ENCODE peak calls at places on chromosomes 1 and 21, in four cellular contexts. One of them, this sample, is unnamed.

GRCh38 chr1:10966233-10966632 is 46.2 kb upstream of the TARDBP start:
- DNase-seq in H1: no peak
- DNase-seq in A549: no peak
- DNase-seq in HepG2: no peak
- DNase-seq in this sample: no peak

GRCh38 chr1:78250201-78250600 is 204.4 kb downstream of the GIPC2 start:
- DNase-seq in A549: no peak
- DNase-seq in H1: no peak
- DNase-seq in HepG2: no peak
- DNase-seq in this sample: no peak

GRCh38 chr1:26171084-26172072 is at the start of gene ZNF593OS:
- DNase-seq in H1: no peak
- DNase-seq in HepG2: no peak
- DNase-seq in A549: no peak
- DNase-seq in this sample: no peak

GRCh38 chr1:104768466-104768865 is 1018.8 kb downstream of the AMY1C start:
- DNase-seq in A549: no peak
- DNase-seq in HepG2: no peak
- DNase-seq in H1: no peak
- DNase-seq in this sample: no peak

GRCh38 chr21:42002421-42002958 is 7.7 kb downstream of the ZBTB21 start:
- DNase-seq in HepG2: no peak
- DNase-seq in H1: no peak
- DNase-seq in A549: no peak
- DNase-seq in this sample: no peak

GRCh38 chr1:5661196-5662130 is 330.8 kb downstream of the NPHP4 start:
- DNase-seq in HepG2: no peak
- DNase-seq in A549: no peak
- DNase-seq in H1: no peak
- DNase-seq in this sample: no peak

GRCh38 chr1:180981596-180982387 is 40.9 kb downstream of the STX6 start:
- DNase-seq in A549: no peak
- DNase-seq in H1: no peak
- DNase-seq in HepG2: no peak
- DNase-seq in this sample: no peak

GRCh38 chr1:20719871-20720620 is 2.2 kb upstream of the KIF17 start:
- DNase-seq in A549: no peak
- DNase-seq in H1: no peak
- DNase-seq in HepG2: no peak
- DNase-seq in this sample: no peak

GRCh38 chr21:42456457-42456856 is 39.6 kb downstream of the RSPH1 start:
- DNase-seq in H1: no peak
- DNase-seq in A549: no peak
- DNase-seq in HepG2: no peak
- DNase-seq in this sample: no peak

GRCh38 chr1:57831624-57832023 is 407.8 kb upstream of the DAB1 start:
- DNase-seq in HepG2: peak; percentile 58
- DNase-seq in A549: no peak
- DNase-seq in H1: no peak
- DNase-seq in this sample: no peak

GRCh38 chr1:26191739-26192138 is 1.3 kb downstream of the CATSPER4 start:
- DNase-seq in H1: no peak
- DNase-seq in HepG2: no peak
- DNase-seq in A549: no peak
- DNase-seq in this sample: no peak

GRCh38 chr1:198444792-198445191 is 95.7 kb downstream of the ATP6V1G3 start:
- DNase-seq in A549: no peak
- DNase-seq in HepG2: no peak
- DNase-seq in H1: no peak
- DNase-seq in this sample: no peak

GRCh38 chr21:45017376-45017960 is 56.9 kb upstream of the ADARB1 start:
- DNase-seq in H1: no peak
- DNase-seq in HepG2: no peak
- DNase-seq in A549: no peak
- DNase-seq in this sample: no peak

GRCh38 chr1:112855152-112855836 is 100.7 kb downstream of the SLC16A1 start:
- DNase-seq in HepG2: no peak
- DNase-seq in H1: no peak
- DNase-seq in A549: no peak
- DNase-seq in this sample: no peak

GRCh38 chr1:188825471-188825870 is 1652.2 kb downstream of the BRINP3 start:
- DNase-seq in H1: no peak
- DNase-seq in HepG2: no peak
- DNase-seq in A549: no peak
- DNase-seq in this sample: no peak

GRCh38 chr1:150820710-150821521 is 12.9 kb upstream of the CTSK start:
- DNase-seq in HepG2: no peak
- DNase-seq in H1: no peak
- DNase-seq in A549: no peak
- DNase-seq in this sample: no peak

GRCh38 chr1:59139396-59139795 is 157.5 kb upstream of the FGGY start:
- DNase-seq in HepG2: peak; percentile 6
- DNase-seq in A549: peak; percentile 42
- DNase-seq in H1: no peak
- DNase-seq in this sample: peak; percentile 15

GRCh38 chr1:73771396-73771795 is 426.6 kb downstream of the LRRIQ3 start:
- DNase-seq in HepG2: no peak
- DNase-seq in A549: no peak
- DNase-seq in H1: no peak
- DNase-seq in this sample: no peak

GRCh38 chr1:56034222-56034621 is 545.1 kb downstream of the PLPP3 start:
- DNase-seq in HepG2: no peak
- DNase-seq in H1: no peak
- DNase-seq in A549: no peak
- DNase-seq in this sample: no peak

GRCh38 chr1:172549621-172550280 is 16.8 kb downstream of the SUCO start:
- DNase-seq in A549: no peak
- DNase-seq in H1: no peak
- DNase-seq in HepG2: no peak
- DNase-seq in this sample: no peak

GRCh38 chr1:19654386-19654785 is 10.3 kb downstream of the NBL1 start:
- DNase-seq in HepG2: peak; percentile 39
- DNase-seq in A549: no peak
- DNase-seq in H1: no peak
- DNase-seq in this sample: no peak

GRCh38 chr1:103371234-103371633 is 154.3 kb upstream of the RNPC3 start:
- DNase-seq in A549: no peak
- DNase-seq in H1: no peak
- DNase-seq in HepG2: no peak
- DNase-seq in this sample: no peak
- TF ChIP-seq PHF8 in A549: no peak
- TF ChIP-seq PHF8 in H1: no peak
- TF ChIP-seq PHF8 in HepG2: no peak
- TF ChIP-seq PHF8 in this sample: no peak

GRCh38 chr1:109895720-109896504 is 14.7 kb upstream of the CSF1 start:
- DNase-seq in HepG2: peak; percentile 88
- DNase-seq in A549: no peak
- DNase-seq in H1: no peak
- DNase-seq in this sample: peak; percentile 91
- TF ChIP-seq PHF8 in HepG2: no peak
- TF ChIP-seq PHF8 in A549: no peak
- TF ChIP-seq PHF8 in H1: no peak
- TF ChIP-seq PHF8 in this sample: peak; percentile 35

DNA sequence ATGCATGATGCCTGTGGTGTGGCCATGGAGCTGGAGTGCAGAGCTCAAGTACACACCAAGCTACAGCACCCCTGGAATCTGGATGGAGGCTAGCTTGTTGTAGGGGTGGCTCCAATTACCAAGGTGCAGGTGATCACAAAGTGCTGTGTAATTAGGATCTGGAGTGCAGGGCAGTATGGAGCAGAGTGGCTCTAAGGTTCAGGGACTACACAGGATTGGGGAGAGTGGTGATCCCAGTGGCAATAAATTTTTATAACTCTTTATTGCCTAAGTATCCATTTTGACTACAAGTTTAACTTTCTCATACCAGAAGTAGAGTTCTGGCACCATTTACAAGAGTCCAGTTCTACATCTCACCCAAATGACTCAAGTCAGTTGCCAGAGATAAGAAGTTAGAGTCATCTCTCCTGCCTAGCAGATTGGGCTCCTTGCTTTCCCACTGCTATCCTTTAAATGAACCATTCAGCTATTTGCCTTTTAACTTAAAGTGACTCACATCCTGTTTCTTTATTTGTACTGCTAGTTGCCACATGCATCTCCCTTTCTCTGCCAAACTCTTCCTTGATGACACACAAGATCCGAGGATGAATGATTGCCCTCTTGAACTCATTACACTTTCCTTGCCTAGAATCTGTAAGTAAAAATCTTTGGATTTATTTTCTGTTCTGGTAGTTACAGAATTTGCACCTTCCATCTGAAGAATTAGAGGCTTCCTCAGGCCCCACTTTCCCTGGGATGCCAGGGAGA is 427.2 kb downstream of the KCNT2 start:
- DNase-seq in H1: peak; percentile 3
- DNase-seq in HepG2: no peak
- DNase-seq in A549: peak; percentile 13
- DNase-seq in this sample: no peak
- TF ChIP-seq PHF8 in H1: no peak
- TF ChIP-seq PHF8 in HepG2: no peak
- TF ChIP-seq PHF8 in A549: no peak
- TF ChIP-seq PHF8 in this sample: no peak

GRCh38 chr1:234780531-234781162 is 170.7 kb upstream of the IRF2BP2 start:
- DNase-seq in H1: no peak
- DNase-seq in A549: peak; percentile 26
- DNase-seq in HepG2: no peak
- DNase-seq in this sample: peak; percentile 21
- TF ChIP-seq PHF8 in H1: no peak
- TF ChIP-seq PHF8 in A549: no peak
- TF ChIP-seq PHF8 in HepG2: no peak
- TF ChIP-seq PHF8 in this sample: no peak

GRCh38 chr1:49576327-49576901 is 447.3 kb downstream of the AGBL4 start:
- DNase-seq in H1: no peak
- DNase-seq in A549: no peak
- DNase-seq in HepG2: no peak
- DNase-seq in this sample: no peak
- TF ChIP-seq PHF8 in H1: no peak
- TF ChIP-seq PHF8 in A549: no peak
- TF ChIP-seq PHF8 in HepG2: no peak
- TF ChIP-seq PHF8 in this sample: no peak

DNA sequence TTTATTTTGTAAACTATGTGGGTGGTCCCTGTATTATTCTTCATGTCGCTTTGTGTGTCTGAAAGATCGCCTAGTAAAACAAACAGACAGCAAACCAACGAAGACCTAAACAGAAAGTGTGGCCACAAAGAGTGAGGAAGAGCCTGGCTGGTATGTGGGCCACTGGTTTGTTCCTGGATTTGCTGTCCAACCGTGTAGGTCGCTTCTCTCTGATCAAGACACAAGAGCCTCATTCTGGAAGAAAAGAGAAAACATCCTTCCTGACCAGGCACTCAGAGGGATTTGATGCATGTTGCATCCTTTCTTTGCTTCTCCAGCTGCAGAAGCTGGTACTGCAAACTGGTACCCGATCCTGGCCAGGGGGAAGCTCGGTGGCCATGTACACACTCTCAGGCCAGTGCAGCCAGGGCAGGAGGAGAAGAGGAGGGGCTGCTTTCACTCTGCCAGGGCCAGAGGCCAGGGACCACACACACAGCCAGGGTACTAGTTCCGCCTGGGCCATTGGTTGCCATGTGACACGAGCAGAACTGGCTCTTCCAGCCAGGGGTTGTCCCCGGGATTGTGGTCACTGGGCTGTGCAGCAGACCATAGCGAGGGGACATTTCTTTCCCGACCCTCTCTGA is 3.8 kb upstream of the SHISAL2A start:
- DNase-seq in HepG2: peak; percentile 41
- DNase-seq in A549: no peak
- DNase-seq in H1: no peak
- DNase-seq in this sample: no peak
- TF ChIP-seq PHF8 in HepG2: no peak
- TF ChIP-seq PHF8 in A549: no peak
- TF ChIP-seq PHF8 in H1: no peak
- TF ChIP-seq PHF8 in this sample: no peak

DNA sequence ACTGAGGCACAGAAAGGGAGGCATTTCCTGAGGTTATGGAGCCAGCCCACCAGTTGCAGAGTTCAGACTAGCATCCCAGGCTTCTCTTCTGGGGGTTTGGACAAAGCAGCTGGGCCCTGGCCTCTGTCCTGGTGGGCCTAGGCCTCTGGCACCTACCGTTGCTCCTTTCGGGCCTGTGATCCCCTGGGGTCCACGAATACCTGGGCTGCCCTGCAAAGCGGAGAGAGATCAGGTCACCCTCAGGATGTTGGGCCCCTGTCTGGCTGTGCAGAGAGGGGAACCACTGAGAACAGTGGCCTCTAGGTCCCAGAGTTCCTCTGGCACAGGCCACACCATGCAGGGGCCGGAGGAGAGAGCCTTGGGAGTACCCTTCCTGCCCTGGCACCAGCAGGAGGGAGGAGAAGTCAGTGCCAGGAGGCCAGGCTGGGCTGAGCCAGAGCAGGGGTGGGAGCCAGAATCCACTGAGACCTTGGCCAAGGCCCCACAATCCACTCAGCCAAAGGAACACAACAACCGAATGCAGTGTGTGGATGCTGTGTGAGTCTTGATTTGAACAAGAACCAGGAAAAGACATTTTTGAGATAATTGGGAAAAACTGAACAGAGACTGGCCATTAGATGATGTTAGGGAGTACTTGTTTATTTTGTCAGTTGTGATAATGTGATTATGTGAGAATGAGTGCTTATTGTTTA is 8.9 kb downstream of the COL9A2 start:
- DNase-seq in HepG2: no peak
- DNase-seq in A549: no peak
- DNase-seq in H1: no peak
- DNase-seq in this sample: no peak
- TF ChIP-seq PHF8 in HepG2: no peak
- TF ChIP-seq PHF8 in A549: no peak
- TF ChIP-seq PHF8 in H1: no peak
- TF ChIP-seq PHF8 in this sample: no peak

This sample was measured in K562.